ENCODE peak calls at places on chromosomes 5 and 9, in five cellular contexts. S is epithelial cell of prostate, L is HCT116, Y is thyroid gland, W is choroid plexus epithelial cell. C is an unnamed sample.

GRCh38 chr5:2894347-2895135 is 143.1 kb upstream of the IRX2 start:
- DNase-seq in Y (no peak), W (no peak), S (no peak), L (no peak), C (no peak)

GRCh38 chr9:76996700-76997099 is 22.8 kb upstream of the FOXB2 start:
- DNase-seq in Y (peak; percentile 40), L (no peak), S (no peak), W (peak; percentile 54), C (peak; percentile 58)

GRCh38 chr9:133059623-133060022 is 2.2 kb upstream of the CEL start:
- DNase-seq in W (no peak), S (peak; percentile 24), Y (no peak), L (no peak), C (no peak)

GRCh38 chr5:57277085-57277484 is 103.2 kb downstream of the GPBP1 start:
- DNase-seq in Y (no peak), L (peak; percentile 13), S (no peak), W (peak; percentile 59), C (no peak)

GRCh38 chr5:115586525-115587146 is 15.6 kb downstream of the TICAM2 start:
- DNase-seq in W (peak; percentile 66), Y (no peak), S (no peak), L (no peak), C (no peak)

GRCh38 chr5:56908942-56909293 is 478 bp upstream of the SETD9 start:
- DNase-seq in Y (peak; percentile 80), S (no peak), W (no peak), L (peak; percentile 12), C (peak; percentile 81)

GRCh38 chr9:109471994-109472393 is 26.1 kb downstream of the PTPN3 start:
- DNase-seq in W (no peak), L (no peak), Y (no peak), S (no peak), C (peak; percentile 38)

GRCh38 chr5:175202461-175203065 is 241.4 kb downstream of the DRD1 start:
- DNase-seq in S (peak; percentile 27), W (no peak), L (peak; percentile 47), Y (peak; percentile 27), C (no peak)

GRCh38 chr5:73374520-73375235 is 73.9 kb downstream of the FOXD1 start:
- DNase-seq in Y (no peak), S (no peak), L (no peak), W (peak; percentile 58), C (no peak)

GRCh38 chr5:112594060-112594850 is 143.4 kb upstream of the APC start:
- DNase-seq in Y (no peak), L (no peak), W (peak; percentile 5), S (no peak), C (no peak)

GRCh38 chr9:95049761-95050160 is 267.7 kb downstream of the FANCC start:
- DNase-seq in L (no peak), S (no peak), W (no peak), Y (no peak), C (no peak)

GRCh38 chr9:17578911-17579793 is at the start of gene SH3GL2:
- DNase-seq in L (no peak), Y (peak; percentile 28), S (no peak), W (peak; percentile 20), C (peak; percentile 26)

GRCh38 chr5:14598225-14598624 is 16.6 kb downstream of the OTULINL start:
- DNase-seq in W (no peak), Y (no peak), L (no peak), S (no peak), C (no peak)

GRCh38 chr9:8821910-8822666 is 1022.5 kb upstream of the DMAC1 start:
- DNase-seq in S (no peak), W (no peak), Y (no peak), L (no peak), C (no peak)

GRCh38 chr5:113488645-113489184 is 462 bp upstream of the MCC start:
- DNase-seq in L (peak; percentile 8), W (peak; percentile 23), S (no peak), Y (no peak), C (no peak)

GRCh38 chr5:174608631-174609097 is 115.7 kb upstream of the MSX2 start:
- DNase-seq in L (peak; percentile 67), S (no peak), Y (peak; percentile 6), W (no peak), C (peak; percentile 71)

GRCh38 chr5:39519566-39520231 is 94.9 kb upstream of the DAB2 start:
- DNase-seq in S (no peak), W (peak; percentile 95), L (no peak), Y (no peak), C (no peak)

GRCh38 chr5:94524841-94525697 is 93.3 kb downstream of the KIAA0825 start:
- DNase-seq in S (peak; percentile 2), L (peak; percentile 32), Y (no peak), W (peak; percentile 72), C (no peak)

GRCh38 chr5:66718374-66718977 is 122.3 kb downstream of the MAST4 start:
- DNase-seq in W (no peak), S (no peak), L (no peak), Y (no peak), C (no peak)

GRCh38 chr5:175681975-175682354 is 24.1 kb downstream of the HRH2 start:
- DNase-seq in S (no peak), W (no peak), Y (no peak), L (no peak), C (no peak)

GRCh38 chr5:127804886-127805426 is 101.8 kb downstream of the CCDC192 start:
- DNase-seq in W (no peak), L (no peak), Y (no peak), S (peak; percentile 48), C (no peak)

GRCh38 chr5:38715671-38716070 is 130.1 kb upstream of the OSMR start:
- DNase-seq in W (no peak), Y (no peak), L (peak; percentile 10), S (no peak), C (no peak)

GRCh38 chr9:124708070-124708469 is 63.0 kb downstream of the NR6A1 start:
- DNase-seq in S (no peak), L (no peak), Y (no peak), W (no peak), C (no peak)

GRCh38 chr9:121288874-121289553 is 21.1 kb downstream of the GSN start:
- DNase-seq in W (peak; percentile 90), S (peak; percentile 59), L (no peak), Y (peak; percentile 87), C (peak; percentile 77)

GRCh38 chr9:133119461-133120342 is 1.3 kb downstream of the RALGDS start:
- DNase-seq in W (peak; percentile 13), S (no peak), L (no peak), Y (no peak), C (no peak)

GRCh38 chr5:173010021-173010420 is 26.4 kb downstream of the ATP6V0E1 start:
- DNase-seq in L (no peak), W (peak; percentile 31), S (no peak), Y (no peak), C (no peak)

GRCh38 chr5:80565330-80565729 is 4.8 kb downstream of the ANKRD34B start:
- DNase-seq in W (peak; percentile 18), L (no peak), S (no peak), Y (no peak), C (no peak)

GRCh38 chr9:15352301-15352700 is 45.3 kb upstream of the TTC39B start:
- DNase-seq in S (no peak), Y (no peak), L (no peak), W (no peak), C (no peak)

GRCh38 chr5:140292212-140293040 is 10.5 kb downstream of the PFDN1 start:
- DNase-seq in Y (no peak), S (no peak), L (no peak), W (peak; percentile 38), C (no peak)

GRCh38 chr5:17132444-17133083 is 84.9 kb upstream of the BASP1 start:
- DNase-seq in L (no peak), S (no peak), Y (no peak), W (peak; percentile 72), C (no peak)

GRCh38 chr5:172005708-172006377 is 595 bp downstream of the FBXW11 start:
- DNase-seq in L (no peak), Y (peak; percentile 33), W (no peak), S (no peak), C (peak; percentile 34)

GRCh38 chr5:123178693-123179092 is 89.7 kb downstream of the PRDM6 start:
- DNase-seq in L (no peak), W (no peak), S (no peak), Y (no peak), C (no peak)

GRCh38 chr9:112700080-112700479 is 17.8 kb downstream of the INIP start:
- DNase-seq in W (peak; percentile 26), S (no peak), Y (no peak), L (no peak), C (no peak)

C was measured in left cardiac atrium.